ENCODE peak calls at places on chromosome 12, in five cellular contexts. K is astrocyte, M is H9, R is mesenchymal stem cell, F is GM23248. W is an unnamed sample.

GRCh38 chr12:131380961-131381705 is 329.8 kb upstream of the SFSWAP start:
- DNase-seq in M (no peak), F (no peak), K (no peak), R (no peak), W (no peak)

GRCh38 chr12:99658950-99659349 is 11.4 kb downstream of the GARIN6 start:
- DNase-seq in K (peak; percentile 0), F (peak; percentile 31), R (no peak), M (no peak), W (no peak)

GRCh38 chr12:120369476-120370342 is 745 bp upstream of the MSI1 start:
- DNase-seq in K (no peak), F (no peak), M (peak; percentile 57), R (no peak), W (no peak)

GRCh38 chr12:6207254-6207942 is 7.2 kb downstream of the CD9 start:
- DNase-seq in K (no peak), R (no peak), F (peak; percentile 59), M (no peak), W (no peak)

GRCh38 chr12:116708826-116709756 is 28.8 kb downstream of the SPRING1 start:
- DNase-seq in F (peak; percentile 82), K (peak; percentile 18), R (peak; percentile 51), M (peak; percentile 51), W (peak; percentile 52)

GRCh38 chr12:50003595-50003994 is 21.7 kb downstream of the RACGAP1 start:
- DNase-seq in F (peak; percentile 45), M (no peak), K (peak; percentile 47), R (no peak), W (peak; percentile 70)

GRCh38 chr12:23950775-23951391 is 1.4 kb upstream of the SOX5 start:
- DNase-seq in F (no peak), R (peak; percentile 72), M (no peak), K (peak; percentile 18), W (peak; percentile 40)

GRCh38 chr12:107275530-107275929 is 182.2 kb upstream of the CRY1 start:
- DNase-seq in R (no peak), F (no peak), K (no peak), M (no peak), W (no peak)

GRCh38 chr12:56151672-56152131 is 685 bp upstream of the MYL6B start:
- DNase-seq in M (peak; percentile 83), K (no peak), F (peak; percentile 64), R (no peak), W (no peak)

GRCh38 chr12:18139989-18140596 is 50.1 kb upstream of the RERGL start:
- DNase-seq in F (peak; percentile 59), K (no peak), R (peak; percentile 52), M (no peak), W (peak; percentile 20)

GRCh38 chr12:132154941-132155770 is 10.9 kb downstream of the NOC4L start:
- DNase-seq in F (peak; percentile 30), R (no peak), K (no peak), M (no peak), W (no peak)

GRCh38 chr12:122460641-122461040 is 38.2 kb upstream of the CLIP1 start:
- DNase-seq in K (no peak), M (no peak), R (no peak), F (no peak), W (no peak)

GRCh38 chr12:19382111-19382526 is 57.2 kb upstream of the AEBP2 start:
- DNase-seq in R (peak; percentile 86), F (peak; percentile 82), K (peak; percentile 88), M (peak; percentile 43), W (peak; percentile 65)

GRCh38 chr12:26636710-26637328 is 196.2 kb downstream of the ITPR2 start:
- DNase-seq in M (no peak), R (peak; percentile 61), K (peak; percentile 81), F (peak; percentile 79), W (peak; percentile 69)

GRCh38 chr12:7638064-7638763 is 27.5 kb downstream of the APOBEC1 start:
- DNase-seq in K (no peak), M (peak; percentile 92), F (no peak), R (no peak), W (peak; percentile 4)

GRCh38 chr12:94416613-94417012 is 43.1 kb downstream of the CEP83 start:
- DNase-seq in K (no peak), F (no peak), R (no peak), M (no peak), W (no peak)

GRCh38 chr12:94421868-94422740 is 37.6 kb downstream of the CEP83 start:
- DNase-seq in F (no peak), M (no peak), R (no peak), K (no peak), W (no peak)

GRCh38 chr12:94418517-94418916 is 41.1 kb downstream of the CEP83 start:
- DNase-seq in K (no peak), F (no peak), R (no peak), M (no peak), W (no peak)
- H3K9me3 ChIP-seq in K (peaks cover 10% of the 10 kb centered on the region), F (peaks cover 3% of the 10 kb centered on the region), R (peaks cover 20% of the 10 kb centered on the region), M (peaks cover 18% of the 10 kb centered on the region), W (no peaks in the 10 kb centered on the region)

GRCh38 chr12:124264089-124264795 is 30.7 kb upstream of the RFLNA start:
- DNase-seq in K (no peak), M (no peak), R (no peak), F (no peak), W (no peak)

GRCh38 chr12:124267205-124267778 is 27.6 kb upstream of the RFLNA start:
- DNase-seq in K (no peak), F (no peak), M (no peak), R (no peak), W (no peak)

GRCh38 chr12:124264879-124265278 is 30.0 kb upstream of the RFLNA start:
- DNase-seq in F (no peak), R (no peak), M (no peak), K (no peak), W (no peak)

GRCh38 chr12:124259168-124260066 is 35.5 kb upstream of the RFLNA start:
- DNase-seq in K (no peak), F (peak; percentile 13), R (peak; percentile 6), M (no peak), W (no peak)

GRCh38 chr12:124261885-124262284 is 33.0 kb upstream of the RFLNA start:
- DNase-seq in K (no peak), F (no peak), M (no peak), R (no peak), W (no peak)
- H2AFZ ChIP-seq in K (no peak overlapping the region), F (no peak overlapping the region), M (no peak overlapping the region), R (no peak overlapping the region), W (no peak overlapping the region)

GRCh38 chr12:14611640-14612203 is 44.0 kb upstream of the PLBD1 start:
- DNase-seq in M (no peak), F (no peak), R (no peak), K (no peak), W (no peak)

GRCh38 chr12:14612250-14612649 is 44.6 kb upstream of the PLBD1 start:
- DNase-seq in R (no peak), F (no peak), K (no peak), M (no peak), W (no peak)

GRCh38 chr12:14605401-14605989 is 37.8 kb upstream of the PLBD1 start:
- DNase-seq in F (peak; percentile 16), R (no peak), K (no peak), M (no peak), W (no peak)

GRCh38 chr12:14612895-14613294 is 45.2 kb upstream of the PLBD1 start:
- DNase-seq in R (no peak), M (no peak), F (no peak), K (no peak), W (no peak)

GRCh38 chr12:14607561-14607960 is 39.9 kb upstream of the PLBD1 start:
- DNase-seq in R (no peak), F (no peak), M (no peak), K (no peak), W (no peak)
- H3K9me3 ChIP-seq in R (peaks cover 54% of the 10 kb centered on the region), F (peaks cover 4% of the 10 kb centered on the region), M (no peaks in the 10 kb centered on the region), K (peaks cover 3% of the 10 kb centered on the region), W (no peaks in the 10 kb centered on the region)

GRCh38 chr12:93335603-93336162 is 42.0 kb upstream of the NUDT4 start:
- DNase-seq in R (no peak), F (no peak), M (no peak), K (no peak), W (no peak)
- H2AFZ ChIP-seq in R (no peak overlapping the region), F (no peak overlapping the region), M (no peak overlapping the region), K (no peak overlapping the region), W (no peak overlapping the region)

DNA sequence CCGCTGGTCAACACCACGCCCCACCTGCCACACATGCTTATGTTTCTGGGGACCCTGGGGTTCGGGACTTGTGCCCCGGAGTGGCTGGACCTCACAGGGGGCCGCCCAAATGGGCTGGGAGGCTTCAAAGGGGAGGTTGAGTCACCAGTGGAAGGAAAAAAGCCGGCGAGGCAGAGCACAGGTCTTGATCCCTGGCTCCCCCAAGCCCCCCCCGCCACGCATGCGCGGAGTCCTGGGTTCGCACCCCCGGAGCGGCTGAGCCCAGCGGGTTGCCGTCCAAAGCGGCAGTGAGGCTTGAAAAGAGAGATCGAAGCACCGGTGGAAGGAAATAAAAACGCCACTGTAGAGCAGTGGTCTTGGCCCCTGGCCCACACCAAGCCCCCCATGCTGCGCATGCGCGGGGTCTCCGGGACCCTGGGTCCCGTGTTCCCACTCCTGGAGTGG is 313.5 kb downstream of the ALG10 start:
- DNase-seq in K (no peak), M (no peak), R (no peak), F (no peak), W (no peak)
- H3K9me3 ChIP-seq in K (peaks cover 4% of the 10 kb centered on the region), M (peaks cover 61% of the 10 kb centered on the region), R (no peaks in the 10 kb centered on the region), F (no peaks in the 10 kb centered on the region), W (peaks cover 2% of the 10 kb centered on the region)

DNA sequence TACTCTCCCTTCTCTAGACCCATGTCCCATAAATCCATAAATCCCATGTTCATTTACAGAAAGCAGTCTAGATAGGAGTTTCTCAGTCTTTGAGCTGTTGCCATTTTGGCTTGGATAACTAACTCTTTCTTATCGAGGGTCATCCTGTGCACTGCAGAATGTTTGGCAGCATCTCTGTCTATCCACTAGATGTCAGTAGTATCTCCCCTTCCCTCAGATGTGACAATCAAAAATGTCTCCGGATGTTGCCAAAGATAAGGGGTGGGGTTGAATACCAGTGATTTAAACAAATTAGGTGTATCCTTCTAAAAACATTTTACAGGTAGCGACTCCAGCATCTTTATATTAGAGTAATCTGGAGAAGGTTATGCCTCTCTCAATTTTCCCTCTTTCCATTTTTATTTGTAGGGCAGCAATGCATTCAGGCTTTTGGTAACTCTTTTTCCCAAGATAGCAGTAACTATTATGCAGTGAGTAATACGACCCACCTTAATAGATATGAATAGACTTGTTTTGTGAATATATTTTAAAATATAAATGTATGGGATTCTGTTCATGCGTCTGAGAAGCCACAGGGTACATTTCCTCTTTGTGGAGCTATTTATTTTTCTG is 100.7 kb downstream of the LRRK2 start:
- DNase-seq in R (peak; percentile 14), K (no peak), M (peak; percentile 44), F (peak; percentile 24), W (peak; percentile 27)
- H2AFZ ChIP-seq in R (no peak overlapping the region), K (no peak overlapping the region), M (no peak overlapping the region), F (no peak overlapping the region), W (no peak overlapping the region)

GRCh38 chr12:51265024-51265423 is 5.2 kb downstream of the SMAGP start:
- DNase-seq in M (no peak), F (no peak), K (no peak), R (no peak), W (no peak)
- H3K9me3 ChIP-seq in M (no peaks in the 10 kb centered on the region), F (no peaks in the 10 kb centered on the region), K (no peaks in the 10 kb centered on the region), R (no peaks in the 10 kb centered on the region), W (no peaks in the 10 kb centered on the region)